ENCODE peak calls at places on chromosome 15, in nine cellular contexts. M is uterus, J is body of pancreas, L is lower leg skin, I is A549, W is breast epithelium, U is adrenal gland, F is testis, A is transverse colon. P is an unnamed sample.

GRCh38 chr15:31256385-31257265 is 70.0 kb upstream of the KLF13 start:
- DNase-seq in M (no peak), J (no peak), L (no peak), I (no peak), W (no peak), U (no peak), F (no peak), A (peak), P (peak)

GRCh38 chr15:99495430-99496301 is 70.1 kb upstream of the MEF2A start:
- DNase-seq in M (no peak), J (no peak), L (no peak), I (no peak), W (no peak), U (no peak), F (peak), A (no peak), P (no peak)

GRCh38 chr15:43118276-43118675 is 12.4 kb upstream of the UBR1 start:
- DNase-seq in M (no peak), J (no peak), L (no peak), I (no peak), W (no peak), U (no peak), F (no peak), A (no peak), P (no peak)

GRCh38 chr15:43329222-43329959 is 982 bp downstream of the LCMT2 start:
- DNase-seq in M (no peak), J (peak), L (peak), I (no peak), W (no peak), U (no peak), F (peak), A (peak), P (peak)

GRCh38 chr15:46088486-46089437 is 453.9 kb downstream of the SQOR start:
- DNase-seq in M (no peak), J (no peak), L (no peak), I (no peak), W (no peak), U (no peak), F (no peak), A (no peak), P (no peak)

GRCh38 chr15:80418892-80419537 is 14.8 kb downstream of the ARNT2 start:
- DNase-seq in M (no peak), J (peak), L (no peak), I (peak), W (no peak), U (no peak), F (peak), A (no peak), P (peak)

GRCh38 chr15:26260517-26261133 is 397.5 kb upstream of the ATP10A start:
- DNase-seq in M (no peak), J (peak), L (no peak), I (peak), W (no peak), U (peak), F (peak), A (no peak), P (peak)

GRCh38 chr15:60858511-60859085 is 370.5 kb downstream of the RORA start:
- DNase-seq in M (no peak), J (no peak), L (no peak), I (no peak), W (no peak), U (no peak), F (peak), A (no peak), P (no peak)

GRCh38 chr15:101391431-101391830 is 96.4 kb upstream of the SNRPA1 start:
- DNase-seq in M (no peak), J (no peak), L (no peak), I (no peak), W (no peak), U (no peak), F (no peak), A (peak), P (no peak)

GRCh38 chr15:64596701-64597468 is 136.5 kb downstream of the ZNF609 start:
- DNase-seq in M (no peak), J (peak), L (no peak), I (no peak), W (no peak), U (peak), F (peak), A (no peak), P (peak)

GRCh38 chr15:42158941-42159340 is 2.5 kb upstream of the PLA2G4F start:
- DNase-seq in M (no peak), J (no peak), L (no peak), I (no peak), W (no peak), U (no peak), F (no peak), A (no peak), P (no peak)

GRCh38 chr15:93566777-93567176 is 477.8 kb upstream of the RGMA start:
- DNase-seq in M (no peak), J (no peak), L (no peak), I (no peak), W (no peak), U (no peak), F (no peak), A (no peak), P (no peak)

GRCh38 chr15:77611767-77612166 is 20.9 kb downstream of the LINGO1 start:
- DNase-seq in M (no peak), J (peak), L (no peak), I (no peak), W (no peak), U (no peak), F (no peak), A (peak), P (no peak)

GRCh38 chr15:77615472-77615871 is 17.2 kb downstream of the LINGO1 start:
- DNase-seq in M (no peak), J (no peak), L (no peak), I (no peak), W (no peak), U (no peak), F (no peak), A (no peak), P (no peak)

GRCh38 chr15:77616072-77616471 is 16.6 kb downstream of the LINGO1 start:
- DNase-seq in M (no peak), J (no peak), L (no peak), I (no peak), W (no peak), U (no peak), F (no peak), A (no peak), P (no peak)

GRCh38 chr15:77612958-77613601 is 19.6 kb downstream of the LINGO1 start:
- DNase-seq in M (no peak), J (no peak), L (no peak), I (no peak), W (no peak), U (no peak), F (no peak), A (no peak), P (no peak)

DNA sequence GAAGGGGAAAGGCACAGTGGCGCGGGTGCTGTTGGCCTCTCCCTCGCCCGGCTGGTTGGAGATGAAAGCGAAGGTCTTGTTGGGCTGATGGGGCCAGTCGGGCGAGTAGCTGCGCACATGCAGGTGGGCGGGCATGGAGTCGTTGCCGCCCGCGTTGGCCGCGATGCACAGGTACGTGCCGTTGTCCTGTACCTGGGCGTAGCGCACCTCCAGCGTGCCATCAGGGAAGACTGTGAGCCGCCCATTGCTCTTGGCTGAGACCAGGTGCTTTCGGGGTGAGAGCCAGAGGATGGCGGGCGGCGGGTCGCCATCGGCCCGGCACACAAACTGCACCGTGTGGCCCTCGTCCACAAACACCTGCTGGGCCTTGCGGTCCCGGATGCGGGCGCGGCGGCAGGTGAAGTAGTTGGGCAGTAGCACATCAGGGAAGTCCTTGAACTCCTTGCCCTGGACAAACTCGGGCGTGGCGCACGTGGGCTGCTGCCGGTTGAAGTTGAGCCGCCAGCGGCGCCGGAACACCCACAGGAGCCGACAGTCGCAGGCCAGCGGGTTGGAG is 18.4 kb downstream of the LINGO1 start:
- DNase-seq in M (no peak), J (no peak), L (no peak), I (no peak), W (no peak), U (no peak), F (no peak), A (no peak), P (no peak)
- TF ChIP-seq POLR2A in M (no peak), J (no peak), L (no peak), I (no peak), W (no peak), U (no peak), F (no peak), A (no peak), P (no peak)

DNA sequence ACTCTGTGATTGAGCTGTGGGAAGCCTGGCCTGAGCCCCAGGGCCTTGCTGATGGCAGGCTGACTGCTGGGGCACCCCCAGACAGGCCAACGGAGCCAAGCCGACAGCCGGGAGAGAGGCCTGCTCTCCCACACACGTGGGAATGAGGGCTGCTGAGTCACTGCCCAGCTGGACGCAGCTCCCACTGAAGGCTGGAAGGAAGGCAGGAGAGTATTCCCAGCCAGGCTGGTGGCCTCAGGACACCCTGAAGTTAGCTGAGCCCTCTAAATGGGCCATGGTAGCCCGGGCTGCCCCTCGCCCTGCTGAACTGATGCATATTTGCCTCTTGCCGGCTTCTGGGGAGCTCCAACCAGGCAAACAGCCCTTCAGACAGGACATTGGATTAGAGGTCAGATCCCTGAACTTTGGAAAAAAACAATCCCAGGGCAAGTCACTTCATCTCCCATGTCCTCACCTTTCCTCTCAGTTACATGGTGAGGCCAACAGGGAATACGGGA is 98.1 kb upstream of the TLE3 start:
- DNase-seq in M (peak), J (peak), L (peak), I (peak), W (peak), U (peak), F (peak), A (peak), P (no peak)
- TF ChIP-seq POLR2A in M (no peak), J (no peak), L (no peak), I (no peak), W (no peak), U (no peak), F (no peak), A (no peak), P (no peak)

DNA sequence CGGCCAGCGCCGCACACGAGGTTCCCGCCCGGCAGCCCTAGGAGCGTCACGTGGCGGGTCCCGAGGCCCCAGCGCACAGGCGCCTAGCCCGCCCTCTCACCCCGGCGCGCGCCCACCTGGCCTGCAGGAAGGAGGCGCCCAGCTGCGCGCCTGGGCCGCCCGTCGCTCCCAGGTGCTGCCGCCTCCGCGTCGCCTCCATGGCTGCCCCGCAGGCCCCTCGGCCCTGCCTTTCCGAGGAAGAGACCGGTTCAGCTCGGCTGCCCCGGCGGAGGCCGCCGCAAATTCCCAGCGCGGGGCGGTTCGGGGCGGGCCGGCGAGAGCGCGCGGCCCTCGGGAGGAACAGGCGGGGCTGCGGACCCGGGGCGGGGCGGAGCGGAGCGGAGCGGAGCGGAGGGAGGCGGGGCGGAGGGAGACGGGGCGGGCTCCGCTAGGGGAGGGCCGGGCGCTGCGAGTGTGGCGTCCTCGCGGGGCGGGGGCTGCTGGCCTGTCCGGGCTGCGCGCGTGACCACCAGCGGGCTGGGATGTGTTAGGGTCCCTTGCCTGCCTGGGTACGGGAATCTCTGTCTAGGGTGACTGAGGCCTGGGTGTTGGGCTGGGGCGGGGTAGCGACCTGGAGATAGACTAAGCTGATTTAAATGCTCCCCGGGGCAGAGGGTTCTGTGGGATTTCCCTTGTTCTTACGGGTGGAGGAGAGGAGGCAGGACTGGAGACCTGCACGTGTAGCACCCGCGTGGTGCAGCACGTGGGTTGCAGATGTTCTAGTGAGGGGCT is at the start of gene CLN6:
- DNase-seq in M (peak), J (peak), L (peak), I (peak), W (peak), U (peak), F (peak), A (peak), P (peak)
- TF ChIP-seq POLR2A in M (peak), J (peak), L (no peak), I (peak), W (no peak), U (no peak), F (no peak), A (peak), P (peak)

GRCh38 chr15:75753145-75753544 is 40.5 kb upstream of the CSPG4 start:
- DNase-seq in M (no peak), J (no peak), L (no peak), I (no peak), W (no peak), U (peak), F (no peak), A (no peak), P (no peak)

GRCh38 chr15:75761446-75762356 is 49.1 kb upstream of the CSPG4 start:
- DNase-seq in M (no peak), J (no peak), L (no peak), I (no peak), W (no peak), U (no peak), F (no peak), A (no peak), P (no peak)

GRCh38 chr15:75760689-75761435 is 48.2 kb upstream of the CSPG4 start:
- DNase-seq in M (no peak), J (no peak), L (no peak), I (no peak), W (no peak), U (no peak), F (no peak), A (no peak), P (no peak)

GRCh38 chr15:75763137-75763611 is 50.5 kb upstream of the CSPG4 start:
- DNase-seq in M (no peak), J (no peak), L (no peak), I (no peak), W (no peak), U (no peak), F (no peak), A (no peak), P (no peak)

DNA sequence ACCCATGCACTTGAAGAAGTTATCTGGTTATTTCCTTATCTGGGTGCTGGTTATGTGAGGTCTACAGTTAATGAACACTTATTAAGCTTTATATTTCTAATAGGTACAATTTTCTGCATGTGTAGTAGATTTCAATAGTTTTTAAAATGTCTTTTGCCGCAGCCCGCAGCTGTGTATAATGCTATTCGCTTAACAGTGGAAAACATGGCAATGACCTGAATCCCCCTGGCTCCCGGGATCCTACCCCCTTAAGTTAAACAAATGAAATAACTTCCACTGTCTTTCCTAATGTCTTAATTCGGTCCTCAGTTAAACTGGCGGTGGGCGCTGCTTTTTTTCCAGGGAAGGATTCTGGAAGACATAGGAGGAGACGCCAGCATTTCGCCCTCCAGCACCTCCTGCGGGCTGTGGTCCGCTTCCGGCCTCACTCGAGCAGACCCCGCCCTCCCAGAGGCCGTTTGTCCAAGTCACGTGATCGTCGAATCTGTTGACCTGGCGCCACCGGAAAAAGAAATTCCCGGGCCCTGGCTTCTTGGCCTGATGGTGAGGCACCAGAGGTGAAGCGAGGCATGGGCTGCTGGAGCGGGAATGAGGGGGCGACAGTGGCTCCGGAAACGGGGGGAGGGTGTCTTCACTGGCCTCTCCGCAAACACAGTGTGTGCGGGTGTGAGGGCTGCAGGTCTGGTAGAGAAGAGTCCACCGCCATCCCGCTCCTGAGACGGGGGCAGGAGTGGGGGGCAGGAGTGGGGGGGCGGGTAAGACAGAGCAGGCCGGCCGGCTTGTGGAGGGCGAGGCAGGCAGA is 45.6 kb upstream of the CSPG4 start:
- DNase-seq in M (peak), J (peak), L (peak), I (peak), W (peak), U (peak), F (peak), A (peak), P (peak)
- TF ChIP-seq POLR2A in M (peak), J (peak), L (no peak), I (peak), W (no peak), U (no peak), F (no peak), A (peak), P (peak)

GRCh38 chr15:85794598-85795319 is at the start of gene KLHL25:
- DNase-seq in M (peak), J (peak), L (peak), I (peak), W (peak), U (peak), F (peak), A (peak), P (peak)
- TF ChIP-seq POLR2A in M (peak), J (peak), L (no peak), I (peak), W (peak), U (peak), F (peak), A (peak), P (no peak)

DNA sequence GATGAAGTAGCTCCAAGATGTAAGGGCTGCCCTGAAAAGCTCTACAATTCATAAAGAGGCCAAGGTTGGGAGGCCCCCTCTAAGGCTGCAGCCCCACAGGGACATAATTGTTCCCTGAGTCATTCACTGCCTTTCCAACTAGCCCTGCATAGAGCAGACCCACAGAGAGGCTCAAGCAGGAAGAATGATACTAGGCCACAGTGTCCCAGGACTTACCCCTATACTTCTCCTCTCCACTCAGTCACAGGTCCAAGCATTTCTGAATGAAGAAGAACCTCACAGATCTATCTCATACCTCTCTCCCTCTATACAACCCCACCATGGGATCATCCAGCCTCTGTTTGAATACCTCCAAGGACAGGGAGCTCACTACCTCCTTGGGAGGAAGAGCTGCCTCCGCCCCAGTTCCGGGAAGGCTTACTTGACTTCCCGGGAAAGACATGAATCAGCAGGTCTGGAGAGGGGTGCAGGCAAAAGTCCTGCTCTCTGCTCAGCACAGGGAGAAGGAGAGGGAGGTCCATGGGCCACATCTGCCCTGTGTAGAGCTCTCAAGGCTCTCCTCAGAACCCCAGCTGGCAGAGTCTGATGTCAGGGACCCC is 6.9 kb upstream of the SKIC8 start:
- DNase-seq in M (no peak), J (no peak), L (no peak), I (no peak), W (no peak), U (no peak), F (no peak), A (no peak), P (no peak)
- TF ChIP-seq POLR2A in M (no peak), J (no peak), L (no peak), I (no peak), W (no peak), U (no peak), F (no peak), A (no peak), P (no peak)

GRCh38 chr15:68197661-68198437 is 7.3 kb downstream of the CALML4 start:
- DNase-seq in M (no peak), J (no peak), L (no peak), I (no peak), W (no peak), U (no peak), F (no peak), A (no peak), P (no peak)

GRCh38 chr15:68199340-68199739 is 5.8 kb downstream of the CALML4 start:
- DNase-seq in M (no peak), J (no peak), L (no peak), I (no peak), W (no peak), U (no peak), F (no peak), A (no peak), P (no peak)

GRCh38 chr15:68195336-68196112 is 9.6 kb downstream of the CALML4 start:
- DNase-seq in M (no peak), J (no peak), L (no peak), I (no peak), W (peak), U (no peak), F (no peak), A (no peak), P (no peak)

GRCh38 chr15:68196445-68197169 is 8.5 kb downstream of the CALML4 start:
- DNase-seq in M (no peak), J (no peak), L (no peak), I (no peak), W (no peak), U (no peak), F (no peak), A (no peak), P (no peak)

GRCh38 chr15:68197170-68197492 is 8.0 kb downstream of the CALML4 start:
- DNase-seq in M (no peak), J (no peak), L (no peak), I (no peak), W (no peak), U (no peak), F (no peak), A (no peak), P (no peak)
- TF ChIP-seq POLR2A in M (no peak), J (no peak), L (no peak), I (no peak), W (no peak), U (no peak), F (no peak), A (no peak), P (no peak)